ENCODE peak calls at places on chromosomes 6 and 20, in eight cellular contexts. I is OCI-LY7, B is fibroblast of pulmonary artery, Z is neural progenitor cell, R is cardiac muscle cell, F is uterus, S is D721Med, J is GM13976. Q is an unnamed sample.

GRCh38 chr6:31293343-31293742 is 21.5 kb upstream of the HLA-C start:
- DNase-seq in I (no peak), B (peak; percentile 58), Z (peak; percentile 67), R (peak; percentile 57), F (no peak), S (no peak), J (no peak), Q (no peak)

GRCh38 chr6:167907837-167908681 is 81.3 kb downstream of the AFDN start:
- DNase-seq in I (peak; percentile 5), B (peak; percentile 45), Z (no peak), R (peak; percentile 44), F (no peak), S (no peak), J (no peak), Q (no peak)

GRCh38 chr6:149075616-149076354 is 241.7 kb upstream of the TAB2 start:
- DNase-seq in I (no peak), B (peak; percentile 45), Z (no peak), R (peak; percentile 44), F (no peak), S (no peak), J (no peak), Q (no peak)

GRCh38 chr6:94636780-94637385 is 940.5 kb upstream of the MANEA start:
- DNase-seq in I (peak; percentile 1), B (peak; percentile 0), Z (peak; percentile 60), R (no peak), F (no peak), S (no peak), J (no peak), Q (no peak)

GRCh38 chr20:64133951-64134407 is 26.6 kb upstream of the NPBWR2 start:
- DNase-seq in I (peak; percentile 40), B (no peak), Z (peak; percentile 60), R (no peak), F (no peak), S (no peak), J (no peak), Q (no peak)

GRCh38 chr20:4573564-4574355 is 147.9 kb upstream of the PRND start:
- DNase-seq in I (no peak), B (peak; percentile 75), Z (no peak), R (peak; percentile 77), F (no peak), S (no peak), J (no peak), Q (peak; percentile 79)

GRCh38 chr6:91132461-91132860 is 545.6 kb upstream of the MAP3K7 start:
- DNase-seq in I (no peak), B (peak; percentile 4), Z (no peak), R (peak; percentile 43), F (no peak), S (no peak), J (no peak), Q (no peak)

GRCh38 chr6:83546636-83547035 is 34.3 kb downstream of the PRSS35 start:
- DNase-seq in I (no peak), B (no peak), Z (no peak), R (no peak), F (no peak), S (no peak), J (no peak), Q (no peak)

GRCh38 chr6:12119085-12119588 is 107.0 kb downstream of the HIVEP1 start:
- DNase-seq in I (no peak), B (no peak), Z (no peak), R (peak; percentile 6), F (no peak), S (no peak), J (peak; percentile 54), Q (no peak)

GRCh38 chr6:166446567-166447065 is 63.9 kb upstream of the MPC1 start:
- DNase-seq in I (no peak), B (no peak), Z (no peak), R (no peak), F (no peak), S (no peak), J (no peak), Q (no peak)

GRCh38 chr6:137013031-137013430 is 31.7 kb downstream of the IL20RA start:
- DNase-seq in I (no peak), B (no peak), Z (no peak), R (no peak), F (no peak), S (no peak), J (no peak), Q (peak; percentile 37)

GRCh38 chr6:30821862-30822784 is 62.2 kb upstream of the DDR1 start:
- DNase-seq in I (peak; percentile 62), B (peak; percentile 70), Z (peak; percentile 46), R (peak; percentile 71), F (no peak), S (no peak), J (peak; percentile 52), Q (no peak)

GRCh38 chr6:47180633-47181032 is 129.1 kb downstream of the TNFRSF21 start:
- DNase-seq in I (no peak), B (peak; percentile 51), Z (no peak), R (no peak), F (no peak), S (no peak), J (no peak), Q (no peak)

GRCh38 chr6:129141499-129141898 is 258.6 kb downstream of the LAMA2 start:
- DNase-seq in I (no peak), B (peak; percentile 46), Z (no peak), R (peak; percentile 22), F (no peak), S (no peak), J (no peak), Q (no peak)

GRCh38 chr20:41340327-41341055 is at the start of gene LPIN3:
- DNase-seq in I (peak; percentile 55), B (peak; percentile 87), Z (peak; percentile 97), R (peak; percentile 93), F (peak; percentile 91), S (no peak), J (peak; percentile 88), Q (no peak)

DNA sequence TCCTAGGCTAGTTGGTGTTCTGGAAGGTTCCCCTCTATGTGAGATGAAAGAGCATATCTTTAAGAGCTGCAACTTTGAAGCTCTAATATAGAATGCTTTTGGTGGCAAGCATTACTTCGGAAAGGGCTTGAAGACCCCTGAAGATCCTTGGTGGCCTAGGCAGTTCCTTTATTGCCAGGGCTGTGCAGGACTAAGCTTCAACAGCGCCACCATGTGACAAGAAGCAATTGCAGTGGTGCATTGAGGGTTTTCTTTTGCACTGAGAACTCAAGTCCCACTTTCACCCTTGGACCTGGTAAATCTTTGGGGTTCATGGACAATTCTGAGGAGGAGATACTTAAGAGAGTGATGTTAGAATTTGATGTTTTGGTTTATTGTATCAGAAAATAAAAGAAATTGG is 237.4 kb upstream of the GMDS start:
- DNase-seq in I (peak; percentile 4), B (no peak), Z (no peak), R (no peak), F (no peak), S (no peak), J (no peak), Q (no peak)
- TF ChIP-seq CTCF in I (peak; percentile 55), B (no peak), Z (peak; percentile 21), R (no peak), F (no peak), S (no peak), J (no peak), Q (no peak)

GRCh38 chr6:133966654-133967300 is 13.8 kb downstream of the TBPL1 start:
- DNase-seq in I (peak; percentile 50), B (no peak), Z (no peak), R (no peak), F (no peak), S (no peak), J (peak; percentile 38), Q (no peak)

GRCh38 chr6:133961831-133962230 is 8.8 kb downstream of the TBPL1 start:
- DNase-seq in I (no peak), B (no peak), Z (no peak), R (no peak), F (no peak), S (no peak), J (no peak), Q (no peak)

GRCh38 chr6:133964702-133965101 is 11.7 kb downstream of the TBPL1 start:
- DNase-seq in I (no peak), B (no peak), Z (no peak), R (no peak), F (no peak), S (no peak), J (no peak), Q (no peak)

GRCh38 chr6:133965817-133966360 is 12.9 kb downstream of the TBPL1 start:
- DNase-seq in I (no peak), B (no peak), Z (no peak), R (no peak), F (no peak), S (no peak), J (no peak), Q (no peak)

DNA sequence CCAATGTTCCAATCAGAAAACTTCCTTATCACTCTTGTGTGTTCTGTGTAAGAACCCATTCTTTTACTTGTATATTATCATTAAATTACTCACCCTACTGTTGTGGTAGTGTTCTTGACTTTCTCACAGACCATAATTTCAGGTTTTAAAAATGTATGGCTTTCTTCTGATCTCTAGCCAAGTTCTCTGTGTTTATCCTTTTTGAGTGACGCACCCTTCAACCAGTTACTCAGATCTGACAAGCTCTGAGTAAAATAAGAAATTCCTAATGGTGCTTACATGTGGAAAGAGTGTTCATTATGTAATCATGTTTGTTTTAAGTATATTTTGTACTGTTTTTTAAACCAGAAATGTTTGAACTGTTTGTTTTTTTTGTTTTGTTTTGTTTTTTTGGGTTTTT is 11.0 kb downstream of the TBPL1 start:
- DNase-seq in I (no peak), B (peak; percentile 83), Z (no peak), R (peak; percentile 62), F (no peak), S (no peak), J (peak; percentile 25), Q (peak; percentile 55)
- TF ChIP-seq CTCF in I (no peak), B (no peak), Z (no peak), R (no peak), F (no peak), S (no peak), J (no peak), Q (no peak)

GRCh38 chr6:108727966-108728730 is 120.1 kb upstream of the ARMC2 start:
- DNase-seq in I (no peak), B (no peak), Z (no peak), R (no peak), F (no peak), S (no peak), J (no peak), Q (no peak)

GRCh38 chr6:108730556-108731228 is 117.5 kb upstream of the ARMC2 start:
- DNase-seq in I (no peak), B (no peak), Z (peak; percentile 15), R (no peak), F (no peak), S (no peak), J (no peak), Q (no peak)

GRCh38 chr6:108731229-108731565 is 117.0 kb upstream of the ARMC2 start:
- DNase-seq in I (no peak), B (no peak), Z (peak; percentile 17), R (no peak), F (no peak), S (no peak), J (no peak), Q (no peak)

GRCh38 chr6:108726726-108727339 is 121.4 kb upstream of the ARMC2 start:
- DNase-seq in I (no peak), B (no peak), Z (no peak), R (no peak), F (no peak), S (no peak), J (no peak), Q (no peak)

GRCh38 chr6:108728826-108729225 is 119.4 kb upstream of the ARMC2 start:
- DNase-seq in I (no peak), B (no peak), Z (no peak), R (no peak), F (no peak), S (no peak), J (no peak), Q (no peak)
- TF ChIP-seq CTCF in I (no peak), B (no peak), Z (no peak), R (no peak), F (no peak), S (peak; percentile 31), J (no peak), Q (no peak)

GRCh38 chr6:5379647-5380242 is 118.4 kb downstream of the FARS2 start:
- DNase-seq in I (peak; percentile 46), B (peak; percentile 59), Z (peak; percentile 42), R (peak; percentile 49), F (no peak), S (no peak), J (peak; percentile 60), Q (no peak)
- TF ChIP-seq CTCF in I (peak; percentile 80), B (peak; percentile 75), Z (peak; percentile 61), R (peak; percentile 63), F (no peak), S (peak; percentile 94), J (peak; percentile 35), Q (peak; percentile 37)

Q was measured in AG04449.